ENCODE peak calls at places on chromosomes 13 and 19, in seven cellular contexts. One of them, this sample, is unnamed.

GRCh38 chr19:29372461-29372860 is 153.3 kb upstream of the VSTM2B start:
- DNase-seq in mesenteric fat pad: peak
- DNase-seq in activated T-cell treated with anti-CD3 and anti-CD28 coated beads for 48 hours: no peak
- DNase-seq in hypothalamus: no peak
- DNase-seq in psoas muscle: no peak
- DNase-seq in heart left ventricle: no peak
- DNase-seq in amniotic epithelial cell: no peak
- DNase-seq in this sample: no peak

GRCh38 chr19:15629003-15629880 is 11.5 kb upstream of the CYP4F3 start:
- DNase-seq in mesenteric fat pad: peak
- DNase-seq in activated T-cell treated with anti-CD3 and anti-CD28 coated beads for 48 hours: peak
- DNase-seq in hypothalamus: peak
- DNase-seq in psoas muscle: peak
- DNase-seq in heart left ventricle: peak
- DNase-seq in amniotic epithelial cell: peak
- DNase-seq in this sample: peak

GRCh38 chr13:29754486-29754806 is 96.0 kb downstream of the UBL3 start:
- DNase-seq in mesenteric fat pad: no peak
- DNase-seq in activated T-cell treated with anti-CD3 and anti-CD28 coated beads for 48 hours: peak
- DNase-seq in hypothalamus: no peak
- DNase-seq in psoas muscle: no peak
- DNase-seq in heart left ventricle: no peak
- DNase-seq in amniotic epithelial cell: peak
- DNase-seq in this sample: no peak

GRCh38 chr13:75410207-75410606 is 71.8 kb downstream of the TBC1D4 start:
- DNase-seq in mesenteric fat pad: no peak
- DNase-seq in activated T-cell treated with anti-CD3 and anti-CD28 coated beads for 48 hours: no peak
- DNase-seq in hypothalamus: no peak
- DNase-seq in psoas muscle: no peak
- DNase-seq in heart left ventricle: peak
- DNase-seq in amniotic epithelial cell: no peak
- DNase-seq in this sample: no peak

GRCh38 chr19:10699650-10700335 is 1.4 kb upstream of the QTRT1 start:
- DNase-seq in mesenteric fat pad: no peak
- DNase-seq in activated T-cell treated with anti-CD3 and anti-CD28 coated beads for 48 hours: peak
- DNase-seq in hypothalamus: no peak
- DNase-seq in psoas muscle: no peak
- DNase-seq in heart left ventricle: no peak
- DNase-seq in amniotic epithelial cell: peak
- DNase-seq in this sample: no peak

GRCh38 chr19:12890787-12891552 is at the start of gene GCDH:
- DNase-seq in mesenteric fat pad: peak
- DNase-seq in activated T-cell treated with anti-CD3 and anti-CD28 coated beads for 48 hours: peak
- DNase-seq in hypothalamus: peak
- DNase-seq in psoas muscle: peak
- DNase-seq in heart left ventricle: peak
- DNase-seq in amniotic epithelial cell: peak
- DNase-seq in this sample: peak

GRCh38 chr13:96835591-96835990 is 158.7 kb downstream of the OXGR1 start:
- DNase-seq in mesenteric fat pad: no peak
- DNase-seq in activated T-cell treated with anti-CD3 and anti-CD28 coated beads for 48 hours: no peak
- DNase-seq in hypothalamus: no peak
- DNase-seq in psoas muscle: no peak
- DNase-seq in heart left ventricle: no peak
- DNase-seq in amniotic epithelial cell: no peak
- DNase-seq in this sample: no peak

GRCh38 chr13:26831336-26831908 is 70.8 kb upstream of the GPR12 start:
- DNase-seq in mesenteric fat pad: no peak
- DNase-seq in activated T-cell treated with anti-CD3 and anti-CD28 coated beads for 48 hours: no peak
- DNase-seq in hypothalamus: no peak
- DNase-seq in psoas muscle: no peak
- DNase-seq in heart left ventricle: no peak
- DNase-seq in amniotic epithelial cell: no peak
- DNase-seq in this sample: no peak

GRCh38 chr19:30564551-30565011 is 192.4 kb downstream of the ZNF536 start:
- DNase-seq in mesenteric fat pad: peak
- DNase-seq in activated T-cell treated with anti-CD3 and anti-CD28 coated beads for 48 hours: no peak
- DNase-seq in hypothalamus: no peak
- DNase-seq in psoas muscle: no peak
- DNase-seq in heart left ventricle: no peak
- DNase-seq in amniotic epithelial cell: no peak
- DNase-seq in this sample: peak

GRCh38 chr19:29988351-29988750 is 46.3 kb downstream of the URI1 start:
- DNase-seq in mesenteric fat pad: no peak
- DNase-seq in activated T-cell treated with anti-CD3 and anti-CD28 coated beads for 48 hours: no peak
- DNase-seq in hypothalamus: no peak
- DNase-seq in psoas muscle: no peak
- DNase-seq in heart left ventricle: no peak
- DNase-seq in amniotic epithelial cell: no peak
- DNase-seq in this sample: no peak

GRCh38 chr19:38319421-38320258 is at the start of gene KCNK6:
- DNase-seq in mesenteric fat pad: no peak
- DNase-seq in activated T-cell treated with anti-CD3 and anti-CD28 coated beads for 48 hours: peak
- DNase-seq in hypothalamus: no peak
- DNase-seq in psoas muscle: peak
- DNase-seq in heart left ventricle: peak
- DNase-seq in amniotic epithelial cell: no peak
- DNase-seq in this sample: peak